ENCODE peak calls at places on chromosomes 5 and 9, in four cellular contexts. One of them, this sample, is unnamed.

GRCh38 chr5:66933066-66933465 is 263.5 kb downstream of the CD180 start:
- DNase-seq in cardiac muscle cell: peak; percentile 25
- DNase-seq in A673: no peak
- DNase-seq in endodermal cell: no peak
- DNase-seq in this sample: no peak

GRCh38 chr5:173233347-173234128 is 1.5 kb downstream of the NKX2-5 start:
- DNase-seq in endodermal cell: peak; percentile 71
- DNase-seq in A673: no peak
- DNase-seq in cardiac muscle cell: no peak
- DNase-seq in this sample: no peak

GRCh38 chr5:108249785-108250100 is 132.2 kb downstream of the FBXL17 start:
- DNase-seq in cardiac muscle cell: no peak
- DNase-seq in endodermal cell: no peak
- DNase-seq in A673: no peak
- DNase-seq in this sample: no peak

GRCh38 chr5:108727639-108728565 is 19.8 kb upstream of the FER start:
- DNase-seq in A673: peak; percentile 92
- DNase-seq in endodermal cell: peak; percentile 98
- DNase-seq in cardiac muscle cell: peak; percentile 96
- DNase-seq in this sample: peak; percentile 94

GRCh38 chr5:143403607-143404415 is at the start of gene NR3C1:
- DNase-seq in cardiac muscle cell: peak; percentile 93
- DNase-seq in A673: peak; percentile 87
- DNase-seq in endodermal cell: peak; percentile 87
- DNase-seq in this sample: peak; percentile 98

GRCh38 chr9:6708732-6709131 is 49.0 kb upstream of the KDM4C start:
- DNase-seq in A673: no peak
- DNase-seq in cardiac muscle cell: no peak
- DNase-seq in endodermal cell: no peak
- DNase-seq in this sample: no peak

GRCh38 chr5:83485842-83486241 is 14.3 kb downstream of the VCAN start:
- DNase-seq in A673: no peak
- DNase-seq in endodermal cell: peak; percentile 59
- DNase-seq in cardiac muscle cell: no peak
- DNase-seq in this sample: peak; percentile 71

GRCh38 chr5:177510567-177511053 is 984 bp upstream of the DOK3 start:
- DNase-seq in A673: no peak
- DNase-seq in cardiac muscle cell: no peak
- DNase-seq in endodermal cell: no peak
- DNase-seq in this sample: no peak

GRCh38 chr9:137083418-137084004 is 3.3 kb upstream of the MAN1B1 start:
- DNase-seq in cardiac muscle cell: peak; percentile 94
- DNase-seq in endodermal cell: peak; percentile 80
- DNase-seq in A673: peak; percentile 87
- DNase-seq in this sample: peak; percentile 79

GRCh38 chr5:133825631-133826289 is 142.7 kb downstream of the C5orf15 start:
- DNase-seq in A673: no peak
- DNase-seq in endodermal cell: no peak
- DNase-seq in cardiac muscle cell: no peak
- DNase-seq in this sample: no peak

GRCh38 chr5:30040483-30041116 is 1152.9 kb upstream of the CDH6 start:
- DNase-seq in cardiac muscle cell: peak; percentile 76
- DNase-seq in A673: peak; percentile 90
- DNase-seq in endodermal cell: peak; percentile 81
- DNase-seq in this sample: no peak

GRCh38 chr5:32279223-32279622 is 33.5 kb downstream of the MTMR12 start:
- DNase-seq in cardiac muscle cell: no peak
- DNase-seq in A673: no peak
- DNase-seq in endodermal cell: no peak
- DNase-seq in this sample: no peak

GRCh38 chr9:116100711-116101111 is 52.9 kb upstream of the PAPPA start:
- DNase-seq in A673: no peak
- DNase-seq in cardiac muscle cell: peak; percentile 76
- DNase-seq in endodermal cell: no peak
- DNase-seq in this sample: no peak

GRCh38 chr5:102583663-102584062 is 84.9 kb upstream of the SLCO6A1 start:
- DNase-seq in cardiac muscle cell: peak; percentile 25
- DNase-seq in endodermal cell: no peak
- DNase-seq in A673: peak; percentile 66
- DNase-seq in this sample: no peak

GRCh38 chr5:44770936-44771717 is 37.6 kb upstream of the MRPS30 start:
- DNase-seq in A673: peak; percentile 17
- DNase-seq in cardiac muscle cell: peak; percentile 2
- DNase-seq in endodermal cell: no peak
- DNase-seq in this sample: no peak

GRCh38 chr5:398475-399295 is 44.3 kb upstream of the EXOC3 start:
- DNase-seq in A673: no peak
- DNase-seq in endodermal cell: peak; percentile 65
- DNase-seq in cardiac muscle cell: no peak
- DNase-seq in this sample: no peak

GRCh38 chr5:143355710-143356109 is 47.8 kb downstream of the NR3C1 start:
- DNase-seq in A673: peak; percentile 80
- DNase-seq in endodermal cell: no peak
- DNase-seq in cardiac muscle cell: peak; percentile 95
- DNase-seq in this sample: peak; percentile 84

GRCh38 chr9:5510360-5510931 is at the start of gene PDCD1LG2:
- DNase-seq in cardiac muscle cell: peak; percentile 79
- DNase-seq in endodermal cell: no peak
- DNase-seq in A673: no peak
- DNase-seq in this sample: peak; percentile 67

GRCh38 chr9:98775831-98776441 is 20.4 kb downstream of the ANKS6 start:
- DNase-seq in A673: peak; percentile 80
- DNase-seq in endodermal cell: peak; percentile 88
- DNase-seq in cardiac muscle cell: peak; percentile 79
- DNase-seq in this sample: peak; percentile 61

GRCh38 chr9:33159760-33160127 is 7.4 kb downstream of the B4GALT1 start:
- DNase-seq in cardiac muscle cell: peak; percentile 87
- DNase-seq in endodermal cell: no peak
- DNase-seq in A673: peak; percentile 50
- DNase-seq in this sample: peak; percentile 47

GRCh38 chr5:87390576-87391199 is 22.0 kb downstream of the CCNH start:
- DNase-seq in endodermal cell: no peak
- DNase-seq in cardiac muscle cell: peak; percentile 25
- DNase-seq in A673: no peak
- DNase-seq in this sample: no peak

GRCh38 chr9:101468116-101468515 is 32.5 kb upstream of the ALDOB start:
- DNase-seq in endodermal cell: no peak
- DNase-seq in A673: no peak
- DNase-seq in cardiac muscle cell: no peak
- DNase-seq in this sample: no peak

GRCh38 chr5:138438724-138439536 is at the start of gene REEP2:
- DNase-seq in endodermal cell: peak; percentile 87
- DNase-seq in A673: peak; percentile 79
- DNase-seq in cardiac muscle cell: peak; percentile 63
- DNase-seq in this sample: peak; percentile 30

GRCh38 chr5:5340206-5340729 is 82.2 kb upstream of the ICE1 start:
- DNase-seq in cardiac muscle cell: peak; percentile 92
- DNase-seq in endodermal cell: peak; percentile 90
- DNase-seq in A673: peak; percentile 97
- DNase-seq in this sample: peak; percentile 98

GRCh38 chr9:117249799-117250198 is 165.1 kb downstream of the ASTN2 start:
- DNase-seq in cardiac muscle cell: no peak
- DNase-seq in A673: no peak
- DNase-seq in endodermal cell: no peak
- DNase-seq in this sample: no peak

GRCh38 chr5:38866362-38867070 is 20.7 kb downstream of the OSMR start:
- DNase-seq in cardiac muscle cell: peak; percentile 44
- DNase-seq in endodermal cell: no peak
- DNase-seq in A673: no peak
- DNase-seq in this sample: peak; percentile 16

GRCh38 chr9:27292646-27293045 is 4.3 kb downstream of the EQTN start:
- DNase-seq in cardiac muscle cell: peak; percentile 20
- DNase-seq in endodermal cell: no peak
- DNase-seq in A673: peak; percentile 47
- DNase-seq in this sample: no peak

GRCh38 chr5:14464661-14465060 is 116.9 kb upstream of the OTULINL start:
- DNase-seq in A673: no peak
- DNase-seq in endodermal cell: no peak
- DNase-seq in cardiac muscle cell: no peak
- DNase-seq in this sample: no peak

GRCh38 chr9:84846501-84847323 is 177.2 kb downstream of the NTRK2 start:
- DNase-seq in cardiac muscle cell: no peak
- DNase-seq in A673: no peak
- DNase-seq in endodermal cell: no peak
- DNase-seq in this sample: no peak

GRCh38 chr5:35855221-35855620 is 1.5 kb upstream of the IL7R start:
- DNase-seq in A673: no peak
- DNase-seq in cardiac muscle cell: peak; percentile 16
- DNase-seq in endodermal cell: no peak
- DNase-seq in this sample: no peak

GRCh38 chr5:151115272-151115905 is 34.6 kb upstream of the TNIP1 start:
- DNase-seq in cardiac muscle cell: peak; percentile 74
- DNase-seq in endodermal cell: peak; percentile 95
- DNase-seq in A673: peak; percentile 66
- DNase-seq in this sample: peak; percentile 78

GRCh38 chr5:151121652-151122051 is 35.9 kb downstream of the ANXA6 start:
- DNase-seq in A673: no peak
- DNase-seq in endodermal cell: no peak
- DNase-seq in cardiac muscle cell: no peak
- DNase-seq in this sample: no peak

GRCh38 chr5:151121095-151121494 is 36.5 kb downstream of the ANXA6 start:
- DNase-seq in cardiac muscle cell: no peak
- DNase-seq in A673: no peak
- DNase-seq in endodermal cell: no peak
- DNase-seq in this sample: no peak

GRCh38 chr5:151122828-151123227 is 34.8 kb downstream of the ANXA6 start:
- DNase-seq in cardiac muscle cell: no peak
- DNase-seq in A673: no peak
- DNase-seq in endodermal cell: no peak
- DNase-seq in this sample: no peak

GRCh38 chr5:151118898-151119600 is 38.2 kb upstream of the TNIP1 start:
- DNase-seq in cardiac muscle cell: no peak
- DNase-seq in endodermal cell: no peak
- DNase-seq in A673: no peak
- DNase-seq in this sample: no peak
- H3K36me3 ChIP-seq in cardiac muscle cell: peaks cover 77% of the 10 kb centered on the region
- H3K36me3 ChIP-seq in endodermal cell: peaks cover 93% of the 10 kb centered on the region
- H3K36me3 ChIP-seq in A673: peaks cover 53% of the 10 kb centered on the region
- H3K36me3 ChIP-seq in this sample: peaks cover 97% of the 10 kb centered on the region

DNA sequence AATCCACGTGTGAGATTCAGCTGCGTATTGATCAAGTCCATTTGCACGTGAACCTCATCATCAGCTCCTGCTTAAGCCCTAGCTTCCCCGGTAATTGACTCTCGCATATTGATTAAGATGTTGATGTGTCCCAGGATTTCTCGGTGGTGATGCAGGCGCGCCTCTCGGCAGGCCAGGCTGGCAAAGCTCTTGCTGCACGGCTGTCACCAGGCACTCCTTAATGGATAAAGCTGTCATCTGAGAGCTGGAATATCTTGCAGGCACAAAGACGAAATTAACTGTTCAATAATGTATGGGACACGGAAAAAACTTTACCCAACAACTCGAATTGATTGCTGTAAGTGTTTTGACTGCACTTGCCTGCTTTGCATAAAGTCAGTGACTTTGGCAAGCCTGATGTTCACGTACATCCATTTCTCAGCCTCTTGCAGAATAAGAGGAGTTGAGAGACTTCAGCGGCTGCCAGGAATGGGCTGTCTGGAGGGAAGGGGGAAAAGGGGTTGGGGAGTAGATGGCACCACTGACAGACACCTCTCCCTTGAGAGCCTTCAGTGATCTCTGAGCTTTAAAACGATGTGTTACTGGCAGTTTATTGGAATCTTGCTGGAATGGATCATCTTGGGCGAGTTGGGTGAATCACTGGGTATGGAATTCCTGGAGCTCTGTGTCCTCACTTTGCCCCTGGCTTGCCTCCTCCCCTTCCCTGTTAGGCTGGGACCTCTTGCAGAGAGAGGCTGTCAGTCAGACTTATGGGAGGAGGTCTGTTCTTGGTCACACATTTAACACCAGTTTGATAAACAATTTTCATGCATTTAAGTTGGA is 650.3 kb downstream of the CCDC171 start:
- DNase-seq in endodermal cell: peak; percentile 64
- DNase-seq in cardiac muscle cell: peak; percentile 95
- DNase-seq in A673: peak; percentile 42
- DNase-seq in this sample: peak; percentile 75
- H3K36me3 ChIP-seq in endodermal cell: no peaks in the 10 kb centered on the region
- H3K36me3 ChIP-seq in cardiac muscle cell: no peaks in the 10 kb centered on the region
- H3K36me3 ChIP-seq in A673: no peaks in the 10 kb centered on the region
- H3K36me3 ChIP-seq in this sample: no peaks in the 10 kb centered on the region

DNA sequence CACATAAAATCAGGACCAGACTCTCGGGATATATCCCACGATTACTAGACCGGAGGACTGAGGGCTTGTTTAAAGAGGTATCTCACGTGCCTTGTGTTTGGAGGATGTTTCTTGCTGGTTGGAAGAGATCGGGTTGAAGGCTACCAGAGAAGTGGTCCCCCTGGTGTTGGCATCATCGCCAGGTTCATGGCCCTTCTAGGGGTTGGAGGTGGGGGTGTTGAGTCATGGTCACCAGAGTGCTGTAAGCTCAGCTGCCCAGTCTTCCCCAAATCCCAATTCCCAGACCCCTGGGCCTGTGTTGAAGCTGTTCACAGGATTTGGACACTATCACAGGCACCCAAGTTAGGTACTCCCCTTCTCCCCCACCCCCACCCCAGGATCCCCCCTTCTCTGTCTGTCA is 29.1 kb upstream of the PRDM12 start:
- DNase-seq in A673: no peak
- DNase-seq in cardiac muscle cell: no peak
- DNase-seq in endodermal cell: no peak
- DNase-seq in this sample: no peak
- H3K36me3 ChIP-seq in A673: peaks cover 42% of the 10 kb centered on the region
- H3K36me3 ChIP-seq in cardiac muscle cell: peaks cover 42% of the 10 kb centered on the region
- H3K36me3 ChIP-seq in endodermal cell: peaks cover 66% of the 10 kb centered on the region
- H3K36me3 ChIP-seq in this sample: peaks cover 70% of the 10 kb centered on the region

GRCh38 chr5:179823937-179824744 is 3.4 kb downstream of the SQSTM1 start:
- DNase-seq in cardiac muscle cell: no peak
- DNase-seq in endodermal cell: no peak
- DNase-seq in A673: no peak
- DNase-seq in this sample: no peak

GRCh38 chr5:179822059-179822432 is 1.3 kb downstream of the SQSTM1 start:
- DNase-seq in endodermal cell: no peak
- DNase-seq in cardiac muscle cell: no peak
- DNase-seq in A673: no peak
- DNase-seq in this sample: no peak

GRCh38 chr5:179820483-179821297 is at the start of gene SQSTM1:
- DNase-seq in A673: peak; percentile 78
- DNase-seq in cardiac muscle cell: peak; percentile 87
- DNase-seq in endodermal cell: peak; percentile 90
- DNase-seq in this sample: peak; percentile 92

GRCh38 chr5:179821298-179822058 is 773 bp downstream of the SQSTM1 start:
- DNase-seq in A673: peak; percentile 62
- DNase-seq in endodermal cell: peak; percentile 94
- DNase-seq in cardiac muscle cell: peak; percentile 97
- DNase-seq in this sample: peak; percentile 93

DNA sequence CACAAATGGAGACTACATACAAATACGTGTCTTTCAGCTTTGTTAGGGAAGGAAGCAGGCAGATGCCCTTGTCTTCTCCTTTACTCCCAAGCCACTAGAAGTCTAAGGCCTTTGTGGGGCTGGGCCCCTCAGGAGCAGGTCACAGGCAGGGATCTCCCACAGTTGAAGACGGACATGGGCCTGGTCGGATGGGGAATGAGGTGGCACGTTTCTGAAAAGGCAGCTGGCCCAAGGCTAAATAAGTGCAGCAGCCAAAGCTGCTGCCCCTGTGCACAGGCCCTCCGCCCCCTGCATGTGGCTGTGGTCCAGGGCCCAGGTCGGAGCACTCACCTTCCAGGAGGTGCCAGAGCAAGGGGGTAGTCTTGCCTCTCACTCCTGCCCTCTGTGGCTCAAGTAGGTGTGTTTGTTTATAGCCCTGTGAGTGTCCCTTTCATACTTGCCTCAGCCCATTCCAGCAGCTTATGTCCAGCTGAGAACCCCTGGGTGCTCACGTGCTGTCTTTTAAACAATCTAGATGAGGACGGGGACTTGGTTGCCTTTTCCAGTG is 1.8 kb downstream of the SQSTM1 start:
- DNase-seq in A673: no peak
- DNase-seq in endodermal cell: peak; percentile 51
- DNase-seq in cardiac muscle cell: no peak
- DNase-seq in this sample: no peak
- H3K36me3 ChIP-seq in A673: peaks cover 36% of the 10 kb centered on the region
- H3K36me3 ChIP-seq in endodermal cell: peaks cover 38% of the 10 kb centered on the region
- H3K36me3 ChIP-seq in cardiac muscle cell: peaks cover 29% of the 10 kb centered on the region
- H3K36me3 ChIP-seq in this sample: peaks cover 64% of the 10 kb centered on the region

This sample was measured in SJSA1.